ENCODE peak calls at places on chromosomes 16 and 17, in eight cellular contexts. One of them, this sample, is unnamed.

GRCh38 chr17:46727572-46728348 is 90.7 kb downstream of the WNT3 start:
- DNase-seq in endodermal cell: no peak
- DNase-seq in gastrocnemius medialis: no peak
- DNase-seq in HT1080: peak; percentile 72
- DNase-seq in heart right ventricle: no peak
- DNase-seq in cardiac fibroblast: peak; percentile 83
- DNase-seq in osteoblast: no peak
- DNase-seq in stimulated activated naive B cell treated with anti-CD40 and anti-IgM and Interleukin-4, amounts not matched to agents 10 μg/mL and 1 μg/mL and 100 μg/mL, for 72 hours: no peak
- DNase-seq in this sample: no peak

GRCh38 chr17:64008830-64009229 is 10.7 kb downstream of the PRR29 start:
- DNase-seq in endodermal cell: peak; percentile 41
- DNase-seq in gastrocnemius medialis: no peak
- DNase-seq in HT1080: no peak
- DNase-seq in heart right ventricle: no peak
- DNase-seq in cardiac fibroblast: no peak
- DNase-seq in osteoblast: no peak
- DNase-seq in stimulated activated naive B cell treated with anti-CD40 and anti-IgM and Interleukin-4, amounts not matched to agents 10 μg/mL and 1 μg/mL and 100 μg/mL, for 72 hours: no peak
- DNase-seq in this sample: no peak

GRCh38 chr17:72362466-72363335 is 241.9 kb downstream of the SOX9 start:
- DNase-seq in endodermal cell: no peak
- DNase-seq in gastrocnemius medialis: no peak
- DNase-seq in HT1080: peak; percentile 96
- DNase-seq in heart right ventricle: no peak
- DNase-seq in cardiac fibroblast: peak; percentile 78
- DNase-seq in osteoblast: no peak
- DNase-seq in stimulated activated naive B cell treated with anti-CD40 and anti-IgM and Interleukin-4, amounts not matched to agents 10 μg/mL and 1 μg/mL and 100 μg/mL, for 72 hours: no peak
- DNase-seq in this sample: no peak

GRCh38 chr16:58127033-58127556 is 2.1 kb downstream of the CFAP20 start:
- DNase-seq in endodermal cell: no peak
- DNase-seq in gastrocnemius medialis: no peak
- DNase-seq in HT1080: no peak
- DNase-seq in heart right ventricle: no peak
- DNase-seq in cardiac fibroblast: peak; percentile 71
- DNase-seq in osteoblast: peak; percentile 18
- DNase-seq in stimulated activated naive B cell treated with anti-CD40 and anti-IgM and Interleukin-4, amounts not matched to agents 10 μg/mL and 1 μg/mL and 100 μg/mL, for 72 hours: no peak
- DNase-seq in this sample: no peak

GRCh38 chr16:79598341-79599181 is 2.0 kb downstream of the MAF start:
- DNase-seq in endodermal cell: peak; percentile 91
- DNase-seq in gastrocnemius medialis: peak; percentile 50
- DNase-seq in HT1080: peak; percentile 3
- DNase-seq in heart right ventricle: peak; percentile 55
- DNase-seq in cardiac fibroblast: peak; percentile 39
- DNase-seq in osteoblast: peak; percentile 90
- DNase-seq in stimulated activated naive B cell treated with anti-CD40 and anti-IgM and Interleukin-4, amounts not matched to agents 10 μg/mL and 1 μg/mL and 100 μg/mL, for 72 hours: peak; percentile 4
- DNase-seq in this sample: peak; percentile 56

GRCh38 chr16:8660841-8661301 is 13.5 kb upstream of the ABAT start:
- DNase-seq in endodermal cell: peak; percentile 96
- DNase-seq in gastrocnemius medialis: no peak
- DNase-seq in HT1080: peak; percentile 59
- DNase-seq in heart right ventricle: peak; percentile 24
- DNase-seq in cardiac fibroblast: peak; percentile 64
- DNase-seq in osteoblast: peak; percentile 88
- DNase-seq in stimulated activated naive B cell treated with anti-CD40 and anti-IgM and Interleukin-4, amounts not matched to agents 10 μg/mL and 1 μg/mL and 100 μg/mL, for 72 hours: peak; percentile 59
- DNase-seq in this sample: peak; percentile 46

GRCh38 chr17:82236142-82236971 is 7.5 kb downstream of the SLC16A3 start:
- DNase-seq in endodermal cell: peak; percentile 95
- DNase-seq in gastrocnemius medialis: peak; percentile 80
- DNase-seq in HT1080: peak; percentile 54
- DNase-seq in heart right ventricle: no peak
- DNase-seq in cardiac fibroblast: peak; percentile 64
- DNase-seq in osteoblast: peak; percentile 98
- DNase-seq in stimulated activated naive B cell treated with anti-CD40 and anti-IgM and Interleukin-4, amounts not matched to agents 10 μg/mL and 1 μg/mL and 100 μg/mL, for 72 hours: peak; percentile 59
- DNase-seq in this sample: peak; percentile 52

GRCh38 chr17:57519199-57519598 is 225.9 kb downstream of the CCDC182 start:
- DNase-seq in endodermal cell: peak; percentile 75
- DNase-seq in gastrocnemius medialis: no peak
- DNase-seq in HT1080: peak; percentile 21
- DNase-seq in heart right ventricle: no peak
- DNase-seq in cardiac fibroblast: peak; percentile 19
- DNase-seq in osteoblast: no peak
- DNase-seq in stimulated activated naive B cell treated with anti-CD40 and anti-IgM and Interleukin-4, amounts not matched to agents 10 μg/mL and 1 μg/mL and 100 μg/mL, for 72 hours: no peak
- DNase-seq in this sample: no peak

GRCh38 chr17:41620583-41621434 is 3.6 kb downstream of the KRT17 start:
- DNase-seq in endodermal cell: peak; percentile 62
- DNase-seq in gastrocnemius medialis: no peak
- DNase-seq in HT1080: no peak
- DNase-seq in heart right ventricle: no peak
- DNase-seq in cardiac fibroblast: peak; percentile 18
- DNase-seq in osteoblast: peak; percentile 89
- DNase-seq in stimulated activated naive B cell treated with anti-CD40 and anti-IgM and Interleukin-4, amounts not matched to agents 10 μg/mL and 1 μg/mL and 100 μg/mL, for 72 hours: no peak
- DNase-seq in this sample: no peak

GRCh38 chr16:12245088-12245922 is 268.8 kb downstream of the SNX29 start:
- DNase-seq in endodermal cell: no peak
- DNase-seq in gastrocnemius medialis: no peak
- DNase-seq in HT1080: no peak
- DNase-seq in heart right ventricle: no peak
- DNase-seq in cardiac fibroblast: no peak
- DNase-seq in osteoblast: no peak
- DNase-seq in stimulated activated naive B cell treated with anti-CD40 and anti-IgM and Interleukin-4, amounts not matched to agents 10 μg/mL and 1 μg/mL and 100 μg/mL, for 72 hours: no peak
- DNase-seq in this sample: no peak

GRCh38 chr17:80395402-80396151 is 19.4 kb upstream of the ENDOV start:
- DNase-seq in endodermal cell: peak; percentile 79
- DNase-seq in gastrocnemius medialis: no peak
- DNase-seq in HT1080: no peak
- DNase-seq in heart right ventricle: no peak
- DNase-seq in cardiac fibroblast: no peak
- DNase-seq in osteoblast: no peak
- DNase-seq in stimulated activated naive B cell treated with anti-CD40 and anti-IgM and Interleukin-4, amounts not matched to agents 10 μg/mL and 1 μg/mL and 100 μg/mL, for 72 hours: no peak
- DNase-seq in this sample: no peak

This sample was measured in tibial nerve.